ENCODE peak calls at places on chromosomes 5 and 9, in four cellular contexts. R is K562, A is GM12878, C is HL-60. V is an unnamed sample.

GRCh38 chr5:142680605-142681259 is 5.2 kb downstream of the FGF1 start:
- DNase-seq in R (peak; percentile 17), A (no peak), C (no peak), V (no peak)

GRCh38 chr5:113102121-113102531 is 125.5 kb downstream of the DCP2 start:
- DNase-seq in R (no peak), A (no peak), C (no peak), V (no peak)

GRCh38 chr9:122849546-122849945 is 21.2 kb upstream of the PDCL start:
- DNase-seq in R (no peak), A (no peak), C (no peak), V (no peak)

GRCh38 chr9:107855164-107855563 is 365.6 kb upstream of the KLF4 start:
- DNase-seq in R (no peak), A (no peak), C (no peak), V (no peak)

GRCh38 chr5:140329739-140330481 is 16.5 kb downstream of the HBEGF start:
- DNase-seq in R (no peak), A (no peak), C (no peak), V (no peak)

GRCh38 chr9:120730661-120731514 is 16.6 kb upstream of the MEGF9 start:
- DNase-seq in R (no peak), A (no peak), C (no peak), V (no peak)

GRCh38 chr9:37374892-37375291 is 47.6 kb upstream of the GRHPR start:
- DNase-seq in R (no peak), A (peak; percentile 40), C (no peak), V (peak; percentile 46)

GRCh38 chr5:5139358-5140050 is 626 bp upstream of the ADAMTS16 start:
- DNase-seq in R (no peak), A (no peak), C (no peak), V (no peak)

GRCh38 chr5:180339583-180340183 is 13.5 kb downstream of the GFPT2 start:
- DNase-seq in R (no peak), A (no peak), C (no peak), V (no peak)

GRCh38 chr9:110814159-110814558 is 145.6 kb downstream of the MUSK start:
- DNase-seq in R (no peak), A (no peak), C (no peak), V (no peak)

GRCh38 chr9:38681747-38682227 is 38.1 kb downstream of the FAM240B start:
- DNase-seq in R (no peak), A (no peak), C (no peak), V (no peak)

GRCh38 chr5:176816043-176816745 is 5.8 kb downstream of the UNC5A start:
- DNase-seq in R (no peak), A (no peak), C (no peak), V (no peak)

GRCh38 chr5:150155258-150156032 is at the start of gene PDGFRB:
- DNase-seq in R (peak; percentile 60), A (no peak), C (no peak), V (peak; percentile 67)

GRCh38 chr5:62314431-62314830 is 8.4 kb downstream of the KIF2A start:
- DNase-seq in R (no peak), A (no peak), C (no peak), V (no peak)

GRCh38 chr9:138096192-138096845 is 218.7 kb downstream of the CACNA1B start:
- DNase-seq in R (no peak), A (no peak), C (no peak), V (no peak)

GRCh38 chr9:89000281-89000875 is 9.1 kb downstream of the S1PR3 start:
- DNase-seq in R (no peak), A (no peak), C (no peak), V (no peak)

GRCh38 chr5:1034421-1034905 is 25.9 kb downstream of the NKD2 start:
- DNase-seq in R (no peak), A (no peak), C (no peak), V (no peak)

GRCh38 chr5:10235350-10235749 is 14.3 kb downstream of the ATPSCKMT start:
- DNase-seq in R (no peak), A (no peak), C (no peak), V (no peak)

GRCh38 chr9:17962747-17963146 is 383.9 kb downstream of the SH3GL2 start:
- DNase-seq in R (no peak), A (no peak), C (no peak), V (no peak)

GRCh38 chr5:107604990-107605389 is 65.7 kb downstream of the EFNA5 start:
- DNase-seq in R (no peak), A (no peak), C (no peak), V (no peak)

GRCh38 chr5:179259731-179260323 is 85.4 kb downstream of the ADAMTS2 start:
- DNase-seq in R (no peak), A (no peak), C (no peak), V (no peak)

GRCh38 chr9:105405514-105406131 is 42.2 kb upstream of the FSD1L start:
- DNase-seq in R (no peak), A (peak; percentile 85), C (peak; percentile 54), V (no peak)

GRCh38 chr9:14423816-14424261 is 109.9 kb upstream of the NFIB start:
- DNase-seq in R (no peak), A (no peak), C (no peak), V (no peak)

GRCh38 chr9:116616304-116616914 is 70.7 kb upstream of the TRIM32 start:
- DNase-seq in R (no peak), A (no peak), C (no peak), V (no peak)

GRCh38 chr9:114007991-114008666 is 70.0 kb downstream of the AMBP start:
- DNase-seq in R (no peak), A (no peak), C (no peak), V (no peak)

GRCh38 chr9:76223749-76224340 is 170.4 kb downstream of the RFK start:
- DNase-seq in R (no peak), A (no peak), C (no peak), V (no peak)
- TF ChIP-seq SPI1 in R (no peak), A (no peak), C (no peak), V (no peak)

GRCh38 chr9:135043345-135043744 is 44.1 kb upstream of the OLFM1 start:
- DNase-seq in R (no peak), A (no peak), C (no peak), V (no peak)
- TF ChIP-seq SPI1 in R (no peak), A (no peak), C (no peak), V (no peak)

GRCh38 chr5:88552406-88552805 is 283.8 kb upstream of the TMEM161B start:
- DNase-seq in R (no peak), A (no peak), C (no peak), V (no peak)

GRCh38 chr5:88548136-88548535 is 279.5 kb upstream of the TMEM161B start:
- DNase-seq in R (no peak), A (no peak), C (no peak), V (no peak)

GRCh38 chr5:88550736-88551135 is 282.1 kb upstream of the TMEM161B start:
- DNase-seq in R (no peak), A (no peak), C (no peak), V (no peak)

GRCh38 chr5:88553926-88554325 is 285.3 kb upstream of the TMEM161B start:
- DNase-seq in R (no peak), A (no peak), C (no peak), V (no peak)

GRCh38 chr5:88551724-88552345 is 283.2 kb upstream of the TMEM161B start:
- DNase-seq in R (no peak), A (no peak), C (no peak), V (no peak)
- TF ChIP-seq SPI1 in R (no peak), A (no peak), C (no peak), V (no peak)

GRCh38 chr9:95509851-95510529 is 6.8 kb downstream of the PTCH1 start:
- DNase-seq in R (no peak), A (no peak), C (no peak), V (no peak)
- TF ChIP-seq SPI1 in R (no peak), A (no peak), C (no peak), V (no peak)

GRCh38 chr5:170783498-170784247 is at the start of gene GABRP:
- DNase-seq in R (no peak), A (no peak), C (no peak), V (no peak)
- TF ChIP-seq SPI1 in R (no peak), A (no peak), C (no peak), V (no peak)

GRCh38 chr5:135240283-135240633 is 158.8 kb downstream of the MACROH2A1 start:
- DNase-seq in R (no peak), A (no peak), C (no peak), V (no peak)

GRCh38 chr5:135240781-135241360 is 158.2 kb downstream of the MACROH2A1 start:
- DNase-seq in R (no peak), A (no peak), C (no peak), V (no peak)

GRCh38 chr5:135241536-135241935 is 157.5 kb downstream of the MACROH2A1 start:
- DNase-seq in R (no peak), A (no peak), C (no peak), V (no peak)

GRCh38 chr5:135238622-135239460 is 160.2 kb downstream of the MACROH2A1 start:
- DNase-seq in R (no peak), A (no peak), C (no peak), V (no peak)

GRCh38 chr5:135239461-135240282 is 159.4 kb downstream of the MACROH2A1 start:
- DNase-seq in R (no peak), A (no peak), C (no peak), V (no peak)
- TF ChIP-seq SPI1 in R (no peak), A (no peak), C (no peak), V (no peak)

GRCh38 chr9:134100040-134100439 is 32.2 kb upstream of the BRD3 start:
- DNase-seq in R (no peak), A (no peak), C (no peak), V (no peak)

GRCh38 chr9:134103391-134103998 is 32.4 kb upstream of the WDR5 start:
- DNase-seq in R (no peak), A (no peak), C (no peak), V (no peak)

GRCh38 chr9:134101623-134102149 is 33.9 kb upstream of the BRD3 start:
- DNase-seq in R (no peak), A (no peak), C (no peak), V (no peak)

GRCh38 chr9:134099123-134099761 is 31.4 kb upstream of the BRD3 start:
- DNase-seq in R (peak; percentile 78), A (peak; percentile 24), C (peak; percentile 71), V (peak; percentile 60)
- TF ChIP-seq SPI1 in R (no peak), A (no peak), C (no peak), V (no peak)

GRCh38 chr5:116035123-116035522 is 2.9 kb downstream of the ARL14EPL start:
- DNase-seq in R (no peak), A (no peak), C (no peak), V (no peak)
- TF ChIP-seq SPI1 in R (no peak), A (no peak), C (no peak), V (no peak)

V was measured in GM12891.